ENCODE peak calls at places on chromosomes 16 and 17, in seven cellular contexts. H, F, S, A, T, R and M are unnamed samples.

GRCh38 chr17:3681057-3681456 is 12.4 kb downstream of the EMC6 start:
- DNase-seq in H (no peak), F (no peak), S (no peak), A (no peak), T (no peak), R (no peak), M (no peak)

GRCh38 chr16:67825906-67826305 is 16.2 kb upstream of the THAP11 start:
- DNase-seq in H (no peak), F (no peak), S (no peak), A (no peak), T (no peak), R (no peak), M (no peak)

GRCh38 chr16:85850344-85850880 is 48.5 kb upstream of the IRF8 start:
- DNase-seq in H (no peak), F (no peak), S (peak), A (no peak), T (no peak), R (no peak), M (no peak)

GRCh38 chr17:76137026-76137350 is 4.1 kb downstream of the FOXJ1 start:
- DNase-seq in H (no peak), F (no peak), S (no peak), A (no peak), T (no peak), R (no peak), M (no peak)

GRCh38 chr17:29664743-29665479 is 42.2 kb upstream of the CORO6 start:
- DNase-seq in H (no peak), F (no peak), S (no peak), A (peak), T (no peak), R (no peak), M (no peak)

GRCh38 chr17:41894791-41895331 is 23.9 kb downstream of the ACLY start:
- DNase-seq in H (no peak), F (no peak), S (peak), A (peak), T (no peak), R (peak), M (no peak)

GRCh38 chr17:71628306-71628705 is 492.5 kb upstream of the SOX9 start:
- DNase-seq in H (no peak), F (no peak), S (no peak), A (no peak), T (no peak), R (no peak), M (no peak)

GRCh38 chr17:10447035-10447931 is 22.1 kb downstream of the MYH4 start:
- DNase-seq in H (no peak), F (no peak), S (no peak), A (no peak), T (no peak), R (no peak), M (no peak)

GRCh38 chr16:75239463-75240122 is 11.8 kb downstream of the BCAR1 start:
- DNase-seq in H (no peak), F (no peak), S (no peak), A (no peak), T (no peak), R (no peak), M (no peak)